ENCODE peak calls at places on chromosomes 16 and 17, in ten cellular contexts. X is tibial artery, S is ascending aorta, T is fibroblast of lung, N is PC-9, Y is right atrium auricular region, E is adrenal gland, Z is brain microvascular endothelial cell, H is upper lobe of right lung, I is upper lobe of left lung. J is an unnamed sample.
A peak's percentile ranks its signal among the peaks of the same experiment; 100 is the strongest.

GRCh38 chr17:38917259-38917658 is 8.2 kb upstream of the LASP1NB start:
- DNase-seq in N (no peak), X (no peak), Z (no peak), Y (no peak), T (no peak), H (no peak), S (no peak), I (no peak), E (no peak), J (no peak)

GRCh38 chr17:37833237-37833859 is 88.5 kb upstream of the HNF1B start:
- DNase-seq in X (no peak), H (no peak), Z (no peak), S (no peak), I (no peak), N (no peak), E (no peak), Y (no peak), T (peak; percentile 13), J (no peak)

GRCh38 chr17:61235821-61236197 is 163.8 kb upstream of the TBX2 start:
- DNase-seq in H (no peak), Z (peak; percentile 77), T (peak; percentile 73), N (no peak), S (no peak), I (no peak), E (no peak), X (no peak), Y (no peak), J (peak; percentile 82)

GRCh38 chr17:80927791-80928216 is 63.8 kb upstream of the CHMP6 start:
- DNase-seq in N (no peak), Y (no peak), T (peak; percentile 54), I (no peak), E (peak; percentile 12), H (peak; percentile 40), Z (peak; percentile 72), S (no peak), X (peak; percentile 48), J (no peak)

GRCh38 chr17:66399441-66399840 is 97.0 kb downstream of the PRKCA start:
- DNase-seq in T (no peak), E (no peak), Z (no peak), S (no peak), Y (no peak), N (no peak), X (no peak), I (no peak), H (no peak), J (no peak)

GRCh38 chr17:39486242-39486641 is 25.0 kb downstream of the CDK12 start:
- DNase-seq in I (peak; percentile 36), H (no peak), Z (peak; percentile 41), N (peak; percentile 50), Y (no peak), E (no peak), T (peak; percentile 68), S (no peak), X (peak; percentile 67), J (no peak)

GRCh38 chr17:34993031-34993430 is 12.7 kb downstream of the LIG3 start:
- DNase-seq in X (no peak), Z (no peak), N (no peak), Y (no peak), I (no peak), S (no peak), E (no peak), T (no peak), H (no peak), J (no peak)

GRCh38 chr17:79888811-79889634 is 49.8 kb upstream of the CBX4 start:
- DNase-seq in E (peak; percentile 57), Y (no peak), I (no peak), H (no peak), N (no peak), X (peak; percentile 45), T (no peak), S (no peak), Z (peak; percentile 3), J (no peak)

GRCh38 chr16:54284931-54285413 is 1.6 kb downstream of the IRX3 start:
- DNase-seq in E (no peak), N (no peak), Y (no peak), X (peak; percentile 69), I (no peak), H (peak; percentile 73), Z (no peak), T (peak; percentile 14), S (no peak), J (no peak)

GRCh38 chr16:12951392-12951791 is 50.0 kb downstream of the SHISA9 start:
- DNase-seq in E (no peak), S (no peak), H (no peak), X (no peak), Y (no peak), N (no peak), T (no peak), I (no peak), Z (no peak), J (no peak)

GRCh38 chr16:71499775-71500364 is 10.7 kb upstream of the ZNF19 start:
- DNase-seq in I (no peak), T (peak; percentile 44), N (peak; percentile 56), X (no peak), H (no peak), Z (peak; percentile 59), Y (no peak), E (peak; percentile 26), S (no peak), J (peak; percentile 48)

GRCh38 chr16:35492225-35492624 is 2032.8 kb downstream of the TP53TG3F start:
- DNase-seq in H (no peak), Y (no peak), T (no peak), E (no peak), S (no peak), N (no peak), I (no peak), X (no peak), Z (no peak), J (no peak)

GRCh38 chr17:35586569-35587073 is 501 bp upstream of the AP2B1 start:
- DNase-seq in S (no peak), X (no peak), E (no peak), T (no peak), H (no peak), I (no peak), Y (no peak), N (no peak), Z (no peak), J (no peak)

GRCh38 chr17:7499161-7499560 is 15.0 kb downstream of the POLR2A start:
- DNase-seq in T (no peak), Y (no peak), E (no peak), S (no peak), N (no peak), X (peak; percentile 57), I (no peak), Z (no peak), H (no peak), J (no peak)
- H3K36me3 ChIP-seq in T (peaks cover 49% of the 10 kb centered on the region), Y (peaks cover 87% of the 10 kb centered on the region), E (no peaks in the 10 kb centered on the region), S (peaks cover 85% of the 10 kb centered on the region), N (no peaks in the 10 kb centered on the region), X (peaks cover 81% of the 10 kb centered on the region), I (peaks cover 85% of the 10 kb centered on the region), Z (peaks cover 85% of the 10 kb centered on the region), H (peaks cover 86% of the 10 kb centered on the region), J (no peaks in the 10 kb centered on the region)

DNA sequence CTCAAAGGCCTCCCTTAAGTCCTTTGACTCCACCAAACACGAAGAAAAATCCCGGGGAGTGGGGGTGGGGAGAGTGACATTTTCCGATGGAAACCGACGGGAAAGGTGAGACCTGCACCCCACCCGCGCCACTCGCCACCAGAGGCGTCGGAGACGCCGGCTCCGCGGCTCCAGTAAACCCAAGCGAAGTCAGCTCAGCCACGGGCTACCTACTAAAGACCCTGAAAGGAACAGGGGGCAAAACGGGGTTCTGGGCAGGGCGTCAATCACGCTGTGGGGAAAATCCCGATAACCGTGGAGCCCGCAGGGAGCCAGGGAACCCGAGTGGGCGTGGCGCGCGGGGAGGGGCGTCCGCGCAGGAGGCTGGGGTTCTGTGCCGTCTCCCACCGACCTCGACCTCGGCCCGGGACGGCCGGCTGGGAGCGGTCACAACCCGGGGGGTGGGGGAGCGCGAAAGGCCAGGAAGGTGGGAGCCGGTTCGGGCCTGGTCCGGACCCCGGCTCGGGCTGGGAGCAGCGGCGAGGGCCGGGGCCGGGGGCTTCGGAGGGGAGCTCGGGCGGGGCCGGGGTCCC is 565 bp downstream of the WDR45B start:
- DNase-seq in S (peak; percentile 71), Z (no peak), I (peak; percentile 33), N (no peak), Y (no peak), X (peak; percentile 79), H (peak; percentile 80), T (no peak), E (peak; percentile 47), J (no peak)
- TF ChIP-seq CTCF in S (no peak), Z (peak; percentile 49), I (no peak), N (no peak), Y (peak; percentile 8), X (no peak), H (no peak), T (peak; percentile 12), E (no peak), J (peak; percentile 29)

DNA sequence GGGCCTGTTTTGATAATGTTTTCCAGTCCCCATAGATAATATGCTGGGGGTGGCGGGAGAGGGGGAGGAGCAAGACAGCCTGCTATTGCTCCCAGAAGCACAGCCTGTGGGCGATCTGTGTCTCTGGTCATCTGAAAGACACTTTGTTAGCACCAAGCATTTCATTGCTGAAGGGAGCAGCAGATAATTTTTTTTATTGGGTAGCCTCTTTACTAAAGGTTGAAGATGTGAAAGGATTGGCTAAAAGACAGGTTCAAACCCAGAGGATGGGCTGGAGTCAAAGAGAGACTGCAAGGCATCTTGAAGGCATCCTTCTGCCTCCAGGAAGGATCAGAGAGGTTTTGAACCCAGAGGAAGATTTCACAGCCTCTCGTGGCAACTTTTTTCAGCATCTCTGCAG is 60.6 kb downstream of the C17orf67 start:
- DNase-seq in Y (no peak), H (no peak), N (no peak), X (no peak), T (no peak), I (no peak), E (no peak), S (no peak), Z (no peak), J (no peak)
- H3K4me3 ChIP-seq in Y (no peak overlapping the region), H (no peak overlapping the region), N (no peak overlapping the region), X (no peak overlapping the region), T (no peak overlapping the region), I (no peak overlapping the region), E (no peak overlapping the region), S (no peak overlapping the region), Z (no peak overlapping the region), J (no peak overlapping the region)

GRCh38 chr16:74492976-74493375 is 71.7 kb upstream of the CLEC18B start:
- DNase-seq in T (no peak), Y (no peak), N (no peak), X (no peak), I (no peak), S (no peak), Z (no peak), H (no peak), E (no peak), J (no peak)

GRCh38 chr16:74497761-74498160 is 76.5 kb upstream of the CLEC18B start:
- DNase-seq in Y (no peak), Z (no peak), E (no peak), X (no peak), H (no peak), I (no peak), N (no peak), S (no peak), T (no peak), J (no peak)

GRCh38 chr16:74500907-74501306 is 79.6 kb upstream of the CLEC18B start:
- DNase-seq in X (no peak), N (no peak), T (no peak), Z (no peak), H (no peak), E (no peak), S (no peak), Y (no peak), I (no peak), J (no peak)

GRCh38 chr16:74499114-74499513 is 77.8 kb upstream of the CLEC18B start:
- DNase-seq in Z (no peak), E (no peak), S (no peak), T (no peak), X (no peak), Y (no peak), H (no peak), I (no peak), N (no peak), J (no peak)

GRCh38 chr16:74496054-74496453 is 74.8 kb upstream of the CLEC18B start:
- DNase-seq in X (no peak), Z (no peak), E (no peak), N (no peak), Y (no peak), T (no peak), S (no peak), H (no peak), I (no peak), J (no peak)
- H3K36me3 ChIP-seq in X (peaks cover 34% of the 10 kb centered on the region), Z (peaks cover 23% of the 10 kb centered on the region), E (no peaks in the 10 kb centered on the region), N (peaks cover 2% of the 10 kb centered on the region), Y (peaks cover 24% of the 10 kb centered on the region), T (peaks cover 3% of the 10 kb centered on the region), S (peaks cover 36% of the 10 kb centered on the region), H (peaks cover 58% of the 10 kb centered on the region), I (peaks cover 51% of the 10 kb centered on the region), J (peaks cover 2% of the 10 kb centered on the region)